ENCODE peak calls at places on chromosome 14, in seven cellular contexts. A is SW480, S is upper lobe of right lung, L is EL, F is breast epithelium, R is A549, X is lower leg skin. B is an unnamed sample.

GRCh38 chr14:100739306-100739705 is 12.6 kb downstream of the DLK1 start:
- DNase-seq in A (no peak), S (peak), L (no peak), F (no peak), R (no peak), X (peak), B (no peak)

GRCh38 chr14:33570717-33571058 is 380.2 kb downstream of the EGLN3 start:
- DNase-seq in A (no peak), S (no peak), L (no peak), F (no peak), R (no peak), X (no peak), B (no peak)

GRCh38 chr14:95313707-95314106 is 6.0 kb downstream of the CLMN start:
- DNase-seq in A (no peak), S (peak), L (peak), F (peak), R (peak), X (peak), B (no peak)

GRCh38 chr14:20630340-20631022 is 11.0 kb downstream of the OR6S1 start:
- DNase-seq in A (peak), S (no peak), L (peak), F (no peak), R (peak), X (no peak), B (no peak)

GRCh38 chr14:92074555-92074954 is 31.8 kb downstream of the ATXN3 start:
- DNase-seq in A (no peak), S (no peak), L (no peak), F (no peak), R (no peak), X (no peak), B (no peak)

GRCh38 chr14:68427550-68427890 is 365.3 kb downstream of the ZFP36L1 start:
- DNase-seq in A (peak), S (no peak), L (no peak), F (no peak), R (no peak), X (no peak), B (no peak)

GRCh38 chr14:102495482-102496330 is 13.9 kb downstream of the ANKRD9 start:
- DNase-seq in A (no peak), S (no peak), L (no peak), F (no peak), R (no peak), X (no peak), B (no peak)

GRCh38 chr14:104369208-104369607 is 210.4 kb upstream of the C14orf180 start:
- DNase-seq in A (no peak), S (no peak), L (no peak), F (no peak), R (no peak), X (no peak), B (no peak)

GRCh38 chr14:45212231-45212630 is 40.8 kb downstream of the MIS18BP1 start:
- DNase-seq in A (no peak), S (no peak), L (no peak), F (no peak), R (no peak), X (no peak), B (no peak)

GRCh38 chr14:37573355-37573754 is 21.7 kb downstream of the FOXA1 start:
- DNase-seq in A (no peak), S (no peak), L (peak), F (no peak), R (no peak), X (no peak), B (no peak)

GRCh38 chr14:68365228-68365627 is 427.6 kb downstream of the ZFP36L1 start:
- DNase-seq in A (no peak), S (no peak), L (peak), F (no peak), R (no peak), X (no peak), B (no peak)

GRCh38 chr14:93959239-93960107 is 16.9 kb downstream of the ASB2 start:
- DNase-seq in A (peak), S (peak), L (peak), F (peak), R (peak), X (no peak), B (no peak)

GRCh38 chr14:36656769-36657408 is 4.8 kb upstream of the PAX9 start:
- DNase-seq in A (no peak), S (no peak), L (no peak), F (no peak), R (no peak), X (no peak), B (no peak)

GRCh38 chr14:34930591-34931069 is 52.2 kb upstream of the SRP54 start:
- DNase-seq in A (no peak), S (no peak), L (no peak), F (no peak), R (no peak), X (no peak), B (no peak)

GRCh38 chr14:26719514-26719913 is 121.7 kb upstream of the NOVA1 start:
- DNase-seq in A (no peak), S (no peak), L (no peak), F (no peak), R (no peak), X (no peak), B (no peak)

GRCh38 chr14:75070383-75070782 is 942 bp downstream of the ZC2HC1C start:
- DNase-seq in A (no peak), S (no peak), L (no peak), F (peak), R (no peak), X (peak), B (no peak)

GRCh38 chr14:69093551-69094421 is 59.1 kb downstream of the DCAF5 start:
- DNase-seq in A (peak), S (no peak), L (peak), F (peak), R (no peak), X (no peak), B (no peak)

GRCh38 chr14:78157855-78158436 is 12.2 kb upstream of the NRXN3 start:
- DNase-seq in A (peak), S (peak), L (peak), F (no peak), R (no peak), X (no peak), B (no peak)

GRCh38 chr14:88993946-88994345 is 169.5 kb downstream of the TTC8 start:
- DNase-seq in A (no peak), S (no peak), L (peak), F (no peak), R (peak), X (no peak), B (no peak)

GRCh38 chr14:97251423-97252155 is 454.4 kb downstream of the VRK1 start:
- DNase-seq in A (no peak), S (no peak), L (no peak), F (no peak), R (no peak), X (no peak), B (no peak)

GRCh38 chr14:102826161-102826560 is 48.9 kb downstream of the TRAF3 start:
- DNase-seq in A (no peak), S (no peak), L (no peak), F (no peak), R (no peak), X (no peak), B (no peak)

GRCh38 chr14:92481811-92482559 is 31.6 kb upstream of the RIN3 start:
- DNase-seq in A (no peak), S (no peak), L (no peak), F (peak), R (no peak), X (peak), B (no peak)

B was measured in NCI-H1436 treated with DMSO at 0.1 percent for 48 hours.